ENCODE peak calls at places on chromosomes 5 and 9, in nine cellular contexts. W is activated CD4-positive, alpha-beta memory T cell treated with anti-CD3 and anti-CD28 coated beads, Interleukin-2, amount 10 ng/mL, durations not matched to agents 7 days and 5 days; F is HCEC 1CT; D is NCI-H446 treated with DMSO at 0.1 percent for 48 hours; I is activated T-helper 1 cell treated with Interleukin-2 at 50 U/mL for 16 hours; Z is cardiac fibroblast; Q is posterior cingulate gyrus; L is GM03348; O is skeletal muscle cell. N is an unnamed sample.

GRCh38 chr5:106601605-106602004 is 1069.1 kb downstream of the EFNA5 start:
- DNase-seq in W (no peak), F (no peak), D (no peak), I (no peak), Z (peak), Q (no peak), L (no peak), O (no peak), N (no peak)

GRCh38 chr9:76403352-76403751 is 9.1 kb upstream of the RFK start:
- DNase-seq in W (peak), F (peak), D (no peak), I (no peak), Z (peak), Q (no peak), L (peak), O (peak), N (peak)

GRCh38 chr9:88481933-88482332 is 53.0 kb upstream of the NXNL2 start:
- DNase-seq in W (no peak), F (no peak), D (no peak), I (no peak), Z (no peak), Q (peak), L (no peak), O (no peak), N (no peak)

GRCh38 chr9:7210854-7211637 is 453.3 kb downstream of the KDM4C start:
- DNase-seq in W (no peak), F (no peak), D (no peak), I (no peak), Z (no peak), Q (no peak), L (no peak), O (no peak), N (no peak)

GRCh38 chr5:948472-949274 is 56.0 kb downstream of the TRIP13 start:
- DNase-seq in W (no peak), F (no peak), D (no peak), I (no peak), Z (no peak), Q (no peak), L (no peak), O (no peak), N (no peak)

GRCh38 chr5:1975898-1976765 is 93.4 kb upstream of the IRX4 start:
- DNase-seq in W (no peak), F (no peak), D (no peak), I (no peak), Z (peak), Q (no peak), L (no peak), O (no peak), N (no peak)

GRCh38 chr5:97100486-97100885 is 41.9 kb downstream of the LIX1 start:
- DNase-seq in W (no peak), F (no peak), D (no peak), I (no peak), Z (peak), Q (no peak), L (no peak), O (no peak), N (no peak)

GRCh38 chr5:147017621-147018020 is 139.1 kb upstream of the PPP2R2B start:
- DNase-seq in W (no peak), F (no peak), D (no peak), I (no peak), Z (no peak), Q (no peak), L (no peak), O (no peak), N (no peak)

GRCh38 chr9:133658442-133659431 is 22.6 kb downstream of the DBH start:
- DNase-seq in W (no peak), F (no peak), D (no peak), I (no peak), Z (peak), Q (no peak), L (peak), O (no peak), N (no peak)

GRCh38 chr9:21634951-21635350 is 152.8 kb upstream of the IFNE start:
- DNase-seq in W (no peak), F (no peak), D (no peak), I (no peak), Z (no peak), Q (no peak), L (no peak), O (no peak), N (no peak)

GRCh38 chr9:136443687-136444086 is 4.0 kb upstream of the INPP5E start:
- DNase-seq in W (no peak), F (no peak), D (no peak), I (no peak), Z (no peak), Q (no peak), L (no peak), O (no peak), N (no peak)

GRCh38 chr9:93669116-93669957 is 93.0 kb downstream of the PHF2 start:
- DNase-seq in W (peak), F (no peak), D (no peak), I (no peak), Z (no peak), Q (peak), L (no peak), O (no peak), N (no peak)

GRCh38 chr5:68460147-68460760 is 244.7 kb downstream of the PIK3R1 start:
- DNase-seq in W (peak), F (peak), D (no peak), I (no peak), Z (peak), Q (no peak), L (peak), O (no peak), N (no peak)

GRCh38 chr9:34179528-34180138 is 790 bp downstream of the UBAP1 start:
- DNase-seq in W (no peak), F (peak), D (no peak), I (no peak), Z (peak), Q (no peak), L (peak), O (peak), N (no peak)

GRCh38 chr5:32138839-32139493 is 35.2 kb downstream of the GOLPH3 start:
- DNase-seq in W (peak), F (no peak), D (no peak), I (no peak), Z (peak), Q (no peak), L (no peak), O (peak), N (no peak)